ENCODE peak calls at places on chromosomes 6 and 20, in six cellular contexts. One of them, this sample, is unnamed.

GRCh38 chr6:36724514-36725385 is 27.1 kb downstream of the RAB44 start:
- DNase-seq in K562: peak; percentile 82
- DNase-seq in GM12892: no peak
- DNase-seq in GM12878: no peak
- DNase-seq in HepG2: peak; percentile 77
- DNase-seq in H1: peak; percentile 86
- DNase-seq in this sample: no peak

GRCh38 chr6:110589865-110590513 is 113.6 kb upstream of the SLC22A16 start:
- DNase-seq in HepG2: no peak
- DNase-seq in GM12878: peak; percentile 56
- DNase-seq in GM12892: peak; percentile 23
- DNase-seq in K562: no peak
- DNase-seq in H1: no peak
- DNase-seq in this sample: peak; percentile 25

GRCh38 chr6:135088818-135089809 is 34.5 kb upstream of the HBS1L start:
- DNase-seq in GM12878: peak; percentile 63
- DNase-seq in K562: peak; percentile 59
- DNase-seq in HepG2: peak; percentile 25
- DNase-seq in GM12892: no peak
- DNase-seq in H1: no peak
- DNase-seq in this sample: no peak

GRCh38 chr6:73579851-73580246 is 59.0 kb upstream of the EEF1A1 start:
- DNase-seq in GM12892: no peak
- DNase-seq in K562: peak; percentile 31
- DNase-seq in HepG2: peak; percentile 81
- DNase-seq in GM12878: peak; percentile 15
- DNase-seq in H1: no peak
- DNase-seq in this sample: no peak

GRCh38 chr6:35477551-35478179 is 9.5 kb downstream of the RPL10A start:
- DNase-seq in HepG2: no peak
- DNase-seq in H1: no peak
- DNase-seq in GM12892: no peak
- DNase-seq in K562: no peak
- DNase-seq in GM12878: no peak
- DNase-seq in this sample: no peak

GRCh38 chr6:26249959-26250805 is 114.8 kb upstream of the BTN3A2 start:
- DNase-seq in GM12892: no peak
- DNase-seq in K562: peak; percentile 46
- DNase-seq in H1: peak; percentile 73
- DNase-seq in HepG2: peak; percentile 58
- DNase-seq in GM12878: peak; percentile 97
- DNase-seq in this sample: no peak

GRCh38 chr6:160428069-160428430 is 79.9 kb downstream of the SLC22A3 start:
- DNase-seq in HepG2: no peak
- DNase-seq in GM12878: no peak
- DNase-seq in K562: no peak
- DNase-seq in H1: no peak
- DNase-seq in GM12892: no peak
- DNase-seq in this sample: no peak

GRCh38 chr20:31712564-31713311 is 9.9 kb downstream of the BCL2L1 start:
- DNase-seq in GM12878: no peak
- DNase-seq in K562: no peak
- DNase-seq in GM12892: no peak
- DNase-seq in HepG2: peak; percentile 95
- DNase-seq in H1: peak; percentile 55
- DNase-seq in this sample: no peak

GRCh38 chr6:127516676-127517273 is 2.4 kb downstream of the MTCL3 start:
- DNase-seq in HepG2: peak; percentile 23
- DNase-seq in H1: peak; percentile 74
- DNase-seq in GM12892: peak; percentile 30
- DNase-seq in GM12878: no peak
- DNase-seq in K562: peak; percentile 55
- DNase-seq in this sample: peak; percentile 47

GRCh38 chr20:33443006-33443511 is 504 bp downstream of the SNTA1 start:
- DNase-seq in K562: peak; percentile 61
- DNase-seq in H1: no peak
- DNase-seq in GM12878: no peak
- DNase-seq in GM12892: no peak
- DNase-seq in HepG2: no peak
- DNase-seq in this sample: peak; percentile 43

GRCh38 chr6:18118330-18118729 is 4.1 kb downstream of the NHLRC1 start:
- DNase-seq in K562: no peak
- DNase-seq in HepG2: no peak
- DNase-seq in H1: no peak
- DNase-seq in GM12878: no peak
- DNase-seq in GM12892: no peak
- DNase-seq in this sample: no peak

GRCh38 chr6:6736753-6737654 is 148.5 kb downstream of the LY86 start:
- DNase-seq in H1: peak; percentile 82
- DNase-seq in K562: peak; percentile 87
- DNase-seq in GM12892: no peak
- DNase-seq in GM12878: no peak
- DNase-seq in HepG2: no peak
- DNase-seq in this sample: peak; percentile 55

GRCh38 chr6:72267470-72267869 is 354.4 kb upstream of the KCNQ5 start:
- DNase-seq in K562: no peak
- DNase-seq in GM12878: no peak
- DNase-seq in H1: no peak
- DNase-seq in HepG2: no peak
- DNase-seq in GM12892: no peak
- DNase-seq in this sample: no peak

GRCh38 chr20:35907017-35907685 is 47.2 kb downstream of the SCAND1 start:
- DNase-seq in GM12878: no peak
- DNase-seq in GM12892: no peak
- DNase-seq in H1: no peak
- DNase-seq in HepG2: no peak
- DNase-seq in K562: no peak
- DNase-seq in this sample: no peak

GRCh38 chr6:162612613-162613012 is 115.0 kb downstream of the PRKN start:
- DNase-seq in K562: no peak
- DNase-seq in HepG2: no peak
- DNase-seq in GM12892: no peak
- DNase-seq in GM12878: no peak
- DNase-seq in H1: no peak
- DNase-seq in this sample: no peak

GRCh38 chr6:50361641-50362331 is 312.1 kb upstream of the DEFB112 start:
- DNase-seq in GM12878: no peak
- DNase-seq in HepG2: no peak
- DNase-seq in GM12892: no peak
- DNase-seq in K562: no peak
- DNase-seq in H1: no peak
- DNase-seq in this sample: no peak

GRCh38 chr6:26286168-26286854 is 78.7 kb upstream of the BTN3A2 start:
- DNase-seq in GM12878: no peak
- DNase-seq in GM12892: no peak
- DNase-seq in K562: peak; percentile 39
- DNase-seq in H1: peak; percentile 86
- DNase-seq in HepG2: peak; percentile 63
- DNase-seq in this sample: no peak

GRCh38 chr20:40692240-40693011 is 3.4 kb upstream of the MAFB start:
- DNase-seq in H1: peak; percentile 53
- DNase-seq in GM12878: no peak
- DNase-seq in GM12892: no peak
- DNase-seq in HepG2: no peak
- DNase-seq in K562: no peak
- DNase-seq in this sample: no peak

GRCh38 chr6:169046021-169046420 is 207.6 kb downstream of the THBS2 start:
- DNase-seq in H1: no peak
- DNase-seq in HepG2: no peak
- DNase-seq in K562: no peak
- DNase-seq in GM12892: no peak
- DNase-seq in GM12878: no peak
- DNase-seq in this sample: no peak

GRCh38 chr6:220736-221475 is 71.4 kb upstream of the DUSP22 start:
- DNase-seq in H1: no peak
- DNase-seq in GM12878: peak; percentile 78
- DNase-seq in HepG2: peak; percentile 27
- DNase-seq in GM12892: no peak
- DNase-seq in K562: no peak
- DNase-seq in this sample: no peak

GRCh38 chr6:121124600-121124999 is 209.7 kb downstream of the TBC1D32 start:
- DNase-seq in HepG2: no peak
- DNase-seq in K562: no peak
- DNase-seq in GM12878: no peak
- DNase-seq in H1: no peak
- DNase-seq in GM12892: no peak
- DNase-seq in this sample: no peak

GRCh38 chr6:79737172-79737571 is 106.0 kb downstream of the SH3BGRL2 start:
- DNase-seq in H1: no peak
- DNase-seq in HepG2: no peak
- DNase-seq in K562: no peak
- DNase-seq in GM12892: no peak
- DNase-seq in GM12878: no peak
- DNase-seq in this sample: no peak

GRCh38 chr20:60637801-60638200 is 614.3 kb upstream of the CDH4 start:
- DNase-seq in HepG2: no peak
- DNase-seq in K562: no peak
- DNase-seq in GM12878: no peak
- DNase-seq in H1: no peak
- DNase-seq in GM12892: no peak
- DNase-seq in this sample: no peak

GRCh38 chr6:51526049-51526448 is 561.4 kb downstream of the PKHD1 start:
- DNase-seq in HepG2: no peak
- DNase-seq in H1: no peak
- DNase-seq in GM12878: no peak
- DNase-seq in GM12892: no peak
- DNase-seq in K562: no peak
- DNase-seq in this sample: no peak

GRCh38 chr6:168037856-168038255 is 40.4 kb downstream of the KIF25 start:
- DNase-seq in GM12892: no peak
- DNase-seq in K562: no peak
- DNase-seq in H1: no peak
- DNase-seq in GM12878: no peak
- DNase-seq in HepG2: no peak
- DNase-seq in this sample: no peak

GRCh38 chr6:168081858-168082546 is 3.0 kb upstream of the FRMD1 start:
- DNase-seq in HepG2: no peak
- DNase-seq in H1: no peak
- DNase-seq in K562: no peak
- DNase-seq in GM12878: no peak
- DNase-seq in GM12892: no peak
- DNase-seq in this sample: no peak

GRCh38 chr20:17616480-17617211 is 46.8 kb downstream of the DSTN start:
- DNase-seq in GM12892: peak; percentile 5
- DNase-seq in H1: no peak
- DNase-seq in HepG2: no peak
- DNase-seq in GM12878: no peak
- DNase-seq in K562: no peak
- DNase-seq in this sample: no peak

GRCh38 chr6:161033667-161034066 is 42.1 kb downstream of the MAP3K4 start:
- DNase-seq in H1: no peak
- DNase-seq in K562: no peak
- DNase-seq in GM12878: no peak
- DNase-seq in GM12892: no peak
- DNase-seq in HepG2: no peak
- DNase-seq in this sample: no peak

GRCh38 chr20:18174906-18175683 is 37.4 kb downstream of the KAT14 start:
- DNase-seq in HepG2: no peak
- DNase-seq in K562: no peak
- DNase-seq in H1: no peak
- DNase-seq in GM12878: no peak
- DNase-seq in GM12892: no peak
- DNase-seq in this sample: no peak

GRCh38 chr20:49814057-49814675 is 1.5 kb downstream of the SLC9A8 start:
- DNase-seq in K562: no peak
- DNase-seq in GM12878: no peak
- DNase-seq in H1: no peak
- DNase-seq in HepG2: no peak
- DNase-seq in GM12892: no peak
- DNase-seq in this sample: no peak

GRCh38 chr20:13428684-13429083 is 207.6 kb downstream of the ISM1 start:
- DNase-seq in HepG2: no peak
- DNase-seq in K562: no peak
- DNase-seq in H1: no peak
- DNase-seq in GM12892: no peak
- DNase-seq in GM12878: no peak
- DNase-seq in this sample: no peak

GRCh38 chr20:63495771-63496403 is 3.0 kb downstream of the EEF1A2 start:
- DNase-seq in GM12878: no peak
- DNase-seq in K562: peak; percentile 81
- DNase-seq in GM12892: peak; percentile 89
- DNase-seq in H1: peak; percentile 92
- DNase-seq in HepG2: peak; percentile 49
- DNase-seq in this sample: peak; percentile 95
- TF ChIP-seq TAF1 in GM12878: no peak
- TF ChIP-seq TAF1 in K562: no peak
- TF ChIP-seq TAF1 in GM12892: no peak
- TF ChIP-seq TAF1 in H1: no peak
- TF ChIP-seq TAF1 in HepG2: no peak
- TF ChIP-seq TAF1 in this sample: no peak

GRCh38 chr20:38130687-38131587 is 34.1 kb downstream of the TGM2 start:
- DNase-seq in H1: no peak
- DNase-seq in K562: no peak
- DNase-seq in HepG2: no peak
- DNase-seq in GM12892: no peak
- DNase-seq in GM12878: no peak
- DNase-seq in this sample: no peak
- TF ChIP-seq POLR2A in H1: no peak
- TF ChIP-seq POLR2A in K562: no peak
- TF ChIP-seq POLR2A in HepG2: no peak
- TF ChIP-seq POLR2A in GM12892: no peak
- TF ChIP-seq POLR2A in GM12878: no peak
- TF ChIP-seq POLR2A in this sample: no peak

GRCh38 chr20:45042978-45043377 is 57.9 kb downstream of the KCNS1 start:
- DNase-seq in GM12878: no peak
- DNase-seq in H1: no peak
- DNase-seq in HepG2: no peak
- DNase-seq in GM12892: no peak
- DNase-seq in K562: no peak
- DNase-seq in this sample: no peak
- TF ChIP-seq TAF1 in GM12878: no peak
- TF ChIP-seq TAF1 in H1: no peak
- TF ChIP-seq TAF1 in HepG2: no peak
- TF ChIP-seq TAF1 in GM12892: no peak
- TF ChIP-seq TAF1 in K562: no peak
- TF ChIP-seq TAF1 in this sample: no peak

DNA sequence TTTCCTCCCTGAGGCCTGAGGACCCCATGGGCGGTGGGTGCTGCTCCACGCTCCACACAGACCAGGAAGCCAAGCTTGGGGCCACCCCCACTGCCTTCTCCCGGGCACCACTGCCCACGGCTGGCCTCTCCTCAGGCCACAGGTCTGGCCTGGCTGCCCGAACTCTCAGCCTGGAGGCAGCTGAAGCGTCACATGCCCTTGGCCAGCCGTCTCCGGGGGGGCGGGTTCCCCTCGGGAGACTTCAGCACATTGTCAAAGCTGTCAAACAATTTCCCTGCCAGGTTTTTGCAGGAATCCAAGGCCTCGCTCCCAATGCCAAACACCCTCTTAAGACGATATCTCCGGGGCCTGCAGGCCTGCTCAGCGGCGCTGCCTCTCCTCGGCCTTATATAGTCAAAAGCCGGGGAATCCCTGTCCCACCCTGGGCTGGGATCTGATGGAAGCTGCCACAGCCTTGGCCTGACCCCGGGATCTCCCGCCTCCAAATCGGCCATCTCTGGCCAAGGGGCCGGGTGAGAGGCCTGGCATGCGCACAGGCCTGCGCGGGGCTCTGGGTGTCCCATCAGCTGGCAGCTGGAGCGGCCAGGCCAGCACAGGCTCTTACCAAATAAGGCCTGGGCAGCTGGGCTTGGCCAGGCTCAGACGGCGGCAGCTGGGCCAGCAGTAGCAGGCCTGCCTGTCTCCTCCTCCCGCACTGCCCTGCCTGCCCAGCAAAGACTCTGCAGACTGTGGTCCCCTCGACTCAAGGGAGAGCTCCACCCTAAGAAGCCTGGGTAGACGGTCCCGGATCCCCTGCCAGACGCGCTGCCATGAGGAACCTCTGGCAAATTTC is 49.7 kb downstream of the RBM38 start:
- DNase-seq in GM12878: no peak
- DNase-seq in H1: no peak
- DNase-seq in GM12892: no peak
- DNase-seq in K562: no peak
- DNase-seq in HepG2: no peak
- DNase-seq in this sample: no peak
- TF ChIP-seq POLR2A in GM12878: no peak
- TF ChIP-seq POLR2A in H1: no peak
- TF ChIP-seq POLR2A in GM12892: no peak
- TF ChIP-seq POLR2A in K562: no peak
- TF ChIP-seq POLR2A in HepG2: no peak
- TF ChIP-seq POLR2A in this sample: no peak

This sample was measured in GM12891.